ENCODE peak calls at places on chromosomes 12 and 14, in five cellular contexts. One of them, this sample, is unnamed.
A peak's percentile ranks its signal among the peaks of the same experiment; 100 is the strongest.

GRCh38 chr14:30757082-30757481 is 117.3 kb upstream of the COCH start:
- DNase-seq in Peyer's patch: no peak
- DNase-seq in lower leg skin: no peak
- DNase-seq in EL: no peak
- DNase-seq in effector memory CD8-positive, alpha-beta T cell: no peak
- DNase-seq in this sample: no peak

GRCh38 chr12:47107446-47107845 is 27.7 kb upstream of the AMIGO2 start:
- DNase-seq in Peyer's patch: no peak
- DNase-seq in lower leg skin: no peak
- DNase-seq in EL: no peak
- DNase-seq in effector memory CD8-positive, alpha-beta T cell: no peak
- DNase-seq in this sample: no peak

GRCh38 chr14:93234798-93235197 is 27.7 kb downstream of the UBR7 start:
- DNase-seq in Peyer's patch: no peak
- DNase-seq in lower leg skin: no peak
- DNase-seq in EL: peak; percentile 87
- DNase-seq in effector memory CD8-positive, alpha-beta T cell: no peak
- DNase-seq in this sample: no peak

GRCh38 chr14:54252072-54252730 is 144.6 kb upstream of the CDKN3 start:
- DNase-seq in Peyer's patch: no peak
- DNase-seq in lower leg skin: no peak
- DNase-seq in EL: peak; percentile 89
- DNase-seq in effector memory CD8-positive, alpha-beta T cell: no peak
- DNase-seq in this sample: no peak

GRCh38 chr14:33430414-33430813 is 491.7 kb downstream of the NPAS3 start:
- DNase-seq in Peyer's patch: no peak
- DNase-seq in lower leg skin: no peak
- DNase-seq in EL: no peak
- DNase-seq in effector memory CD8-positive, alpha-beta T cell: no peak
- DNase-seq in this sample: no peak

GRCh38 chr12:106774808-106775524 is 484 bp downstream of the RIC8B start:
- DNase-seq in Peyer's patch: peak; percentile 23
- DNase-seq in lower leg skin: no peak
- DNase-seq in EL: no peak
- DNase-seq in effector memory CD8-positive, alpha-beta T cell: no peak
- DNase-seq in this sample: no peak

GRCh38 chr12:56487448-56488040 is 417 bp downstream of the GLS2 start:
- DNase-seq in Peyer's patch: peak; percentile 36
- DNase-seq in lower leg skin: peak; percentile 22
- DNase-seq in EL: peak; percentile 17
- DNase-seq in effector memory CD8-positive, alpha-beta T cell: no peak
- DNase-seq in this sample: peak; percentile 18

GRCh38 chr12:93785262-93786010 is 108.3 kb downstream of the CRADD start:
- DNase-seq in Peyer's patch: no peak
- DNase-seq in lower leg skin: peak; percentile 62
- DNase-seq in EL: peak; percentile 97
- DNase-seq in effector memory CD8-positive, alpha-beta T cell: peak; percentile 25
- DNase-seq in this sample: peak; percentile 43

GRCh38 chr12:89789862-89790261 is 81.2 kb upstream of the ATP2B1 start:
- DNase-seq in Peyer's patch: no peak
- DNase-seq in lower leg skin: no peak
- DNase-seq in EL: peak; percentile 28
- DNase-seq in effector memory CD8-positive, alpha-beta T cell: no peak
- DNase-seq in this sample: no peak

GRCh38 chr14:22664261-22664660 is 20.1 kb upstream of the OR6J1 start:
- DNase-seq in Peyer's patch: no peak
- DNase-seq in lower leg skin: no peak
- DNase-seq in EL: no peak
- DNase-seq in effector memory CD8-positive, alpha-beta T cell: no peak
- DNase-seq in this sample: no peak

GRCh38 chr12:53974084-53975018 is at the start of gene HOTAIR:
- DNase-seq in Peyer's patch: no peak
- DNase-seq in lower leg skin: no peak
- DNase-seq in EL: peak; percentile 79
- DNase-seq in effector memory CD8-positive, alpha-beta T cell: no peak
- DNase-seq in this sample: no peak

GRCh38 chr14:84254205-84254788 is 1275.6 kb upstream of the FLRT2 start:
- DNase-seq in Peyer's patch: no peak
- DNase-seq in lower leg skin: no peak
- DNase-seq in EL: no peak
- DNase-seq in effector memory CD8-positive, alpha-beta T cell: no peak
- DNase-seq in this sample: no peak

GRCh38 chr12:109666068-109666467 is 47.6 kb upstream of the FAM222A start:
- DNase-seq in Peyer's patch: no peak
- DNase-seq in lower leg skin: no peak
- DNase-seq in EL: no peak
- DNase-seq in effector memory CD8-positive, alpha-beta T cell: no peak
- DNase-seq in this sample: no peak

GRCh38 chr12:52029686-52030085 is 21.6 kb upstream of the NR4A1 start:
- DNase-seq in Peyer's patch: no peak
- DNase-seq in lower leg skin: no peak
- DNase-seq in EL: no peak
- DNase-seq in effector memory CD8-positive, alpha-beta T cell: no peak
- DNase-seq in this sample: no peak

GRCh38 chr14:95146079-95146771 is 11.1 kb downstream of the DICER1 start:
- DNase-seq in Peyer's patch: no peak
- DNase-seq in lower leg skin: no peak
- DNase-seq in EL: no peak
- DNase-seq in effector memory CD8-positive, alpha-beta T cell: no peak
- DNase-seq in this sample: no peak

GRCh38 chr14:28707814-28708213 is 58.8 kb upstream of the FOXG1 start:
- DNase-seq in Peyer's patch: no peak
- DNase-seq in lower leg skin: no peak
- DNase-seq in EL: no peak
- DNase-seq in effector memory CD8-positive, alpha-beta T cell: no peak
- DNase-seq in this sample: no peak

GRCh38 chr12:57162541-57163125 is 15.2 kb upstream of the LRP1-AS start:
- DNase-seq in Peyer's patch: no peak
- DNase-seq in lower leg skin: no peak
- DNase-seq in EL: no peak
- DNase-seq in effector memory CD8-positive, alpha-beta T cell: no peak
- DNase-seq in this sample: no peak

GRCh38 chr12:101501410-101502045 is 26.4 kb downstream of the SPIC start:
- DNase-seq in Peyer's patch: no peak
- DNase-seq in lower leg skin: no peak
- DNase-seq in EL: no peak
- DNase-seq in effector memory CD8-positive, alpha-beta T cell: no peak
- DNase-seq in this sample: no peak

GRCh38 chr12:46964496-46965098 is 114.8 kb upstream of the PCED1B start:
- DNase-seq in Peyer's patch: no peak
- DNase-seq in lower leg skin: no peak
- DNase-seq in EL: peak; percentile 92
- DNase-seq in effector memory CD8-positive, alpha-beta T cell: no peak
- DNase-seq in this sample: no peak

GRCh38 chr14:62126885-62127478 is 364.8 kb downstream of the SNAPC1 start:
- DNase-seq in Peyer's patch: no peak
- DNase-seq in lower leg skin: no peak
- DNase-seq in EL: peak; percentile 62
- DNase-seq in effector memory CD8-positive, alpha-beta T cell: peak; percentile 6
- DNase-seq in this sample: no peak

GRCh38 chr14:94697773-94698556 is 71.9 kb downstream of the GSC start:
- DNase-seq in Peyer's patch: no peak
- DNase-seq in lower leg skin: no peak
- DNase-seq in EL: peak; percentile 28
- DNase-seq in effector memory CD8-positive, alpha-beta T cell: no peak
- DNase-seq in this sample: no peak

This sample was measured in CD4-positive, CD25-positive, alpha-beta regulatory T cell.